ENCODE peak calls at places on chromosomes 5 and 9, in four cellular contexts. One of them, this sample, is unnamed.

GRCh38 chr9:133421615-133422542 is at the start of gene ADAMTS13:
- DNase-seq in naive thymus-derived CD8-positive, alpha-beta T cell: no peak
- DNase-seq in GM04503: no peak
- DNase-seq in H9: peak
- DNase-seq in this sample: no peak

GRCh38 chr9:92406506-92406905 is 2.1 kb upstream of the OGN start:
- DNase-seq in naive thymus-derived CD8-positive, alpha-beta T cell: peak
- DNase-seq in GM04503: no peak
- DNase-seq in H9: no peak
- DNase-seq in this sample: no peak

GRCh38 chr5:132439521-132440206 is 50.9 kb downstream of the IRF1 start:
- DNase-seq in H9: no peak
- DNase-seq in GM04503: peak
- DNase-seq in naive thymus-derived CD8-positive, alpha-beta T cell: no peak
- DNase-seq in this sample: peak

GRCh38 chr5:23996525-23996924 is 489.1 kb downstream of the PRDM9 start:
- DNase-seq in H9: no peak
- DNase-seq in naive thymus-derived CD8-positive, alpha-beta T cell: no peak
- DNase-seq in GM04503: no peak
- DNase-seq in this sample: no peak

GRCh38 chr5:150428106-150428876 is 15.6 kb upstream of the CD74 start:
- DNase-seq in H9: no peak
- DNase-seq in GM04503: no peak
- DNase-seq in naive thymus-derived CD8-positive, alpha-beta T cell: no peak
- DNase-seq in this sample: peak

GRCh38 chr5:73974871-73975351 is 348.9 kb downstream of the ARHGEF28 start:
- DNase-seq in GM04503: no peak
- DNase-seq in H9: no peak
- DNase-seq in naive thymus-derived CD8-positive, alpha-beta T cell: no peak
- DNase-seq in this sample: no peak

GRCh38 chr5:171269717-171270116 is 39.3 kb upstream of the TLX3 start:
- DNase-seq in GM04503: peak
- DNase-seq in H9: no peak
- DNase-seq in naive thymus-derived CD8-positive, alpha-beta T cell: no peak
- DNase-seq in this sample: peak

GRCh38 chr5:90409318-90410177 is at the start of gene CETN3:
- DNase-seq in GM04503: peak
- DNase-seq in H9: peak
- DNase-seq in naive thymus-derived CD8-positive, alpha-beta T cell: peak
- DNase-seq in this sample: peak

GRCh38 chr5:683619-684481 is 9.3 kb downstream of the TPPP start:
- DNase-seq in naive thymus-derived CD8-positive, alpha-beta T cell: no peak
- DNase-seq in H9: peak
- DNase-seq in GM04503: no peak
- DNase-seq in this sample: no peak

GRCh38 chr5:11037080-11037479 is 276.0 kb upstream of the DAP start:
- DNase-seq in GM04503: no peak
- DNase-seq in naive thymus-derived CD8-positive, alpha-beta T cell: no peak
- DNase-seq in H9: no peak
- DNase-seq in this sample: no peak

GRCh38 chr5:619444-619843 is 7.3 kb downstream of the CEP72 start:
- DNase-seq in GM04503: no peak
- DNase-seq in naive thymus-derived CD8-positive, alpha-beta T cell: no peak
- DNase-seq in H9: no peak
- DNase-seq in this sample: no peak

GRCh38 chr9:107685901-107686300 is 196.3 kb upstream of the KLF4 start:
- DNase-seq in GM04503: no peak
- DNase-seq in naive thymus-derived CD8-positive, alpha-beta T cell: no peak
- DNase-seq in H9: no peak
- DNase-seq in this sample: no peak

GRCh38 chr9:116800885-116801284 is 113.8 kb downstream of the TRIM32 start:
- DNase-seq in naive thymus-derived CD8-positive, alpha-beta T cell: no peak
- DNase-seq in GM04503: no peak
- DNase-seq in H9: peak
- DNase-seq in this sample: no peak

GRCh38 chr5:140548300-140548688 is 832 bp downstream of the EIF4EBP3 start:
- DNase-seq in GM04503: no peak
- DNase-seq in H9: no peak
- DNase-seq in naive thymus-derived CD8-positive, alpha-beta T cell: no peak
- DNase-seq in this sample: no peak

GRCh38 chr9:108219664-108220063 is 636.1 kb downstream of the ACTL7B start:
- DNase-seq in naive thymus-derived CD8-positive, alpha-beta T cell: no peak
- DNase-seq in GM04503: no peak
- DNase-seq in H9: no peak
- DNase-seq in this sample: no peak

GRCh38 chr5:139635606-139636206 is 12.4 kb upstream of the CXXC5 start:
- DNase-seq in GM04503: peak
- DNase-seq in naive thymus-derived CD8-positive, alpha-beta T cell: peak
- DNase-seq in H9: no peak
- DNase-seq in this sample: no peak

GRCh38 chr9:134165357-134166315 is 1.3 kb upstream of the RNU6ATAC start:
- DNase-seq in naive thymus-derived CD8-positive, alpha-beta T cell: peak
- DNase-seq in GM04503: no peak
- DNase-seq in H9: no peak
- DNase-seq in this sample: no peak

This sample was measured in epithelial cell of proximal tubule.